ENCODE peak calls at places on chromosomes 1 and 21, in ten cellular contexts. L is adrenal gland, Z is HepG2, M is IMR-90, I is A549, W is thyroid gland, S is transverse colon, Q is heart left ventricle, T is ovary, V is HCT116. J is an unnamed sample. For H3K9me3, the result is how much of the 10 kb centered on the place peaks cover.

GRCh38 chr21:46117586-46118304 is 19.8 kb downstream of the COL6A2 start:
- DNase-seq in L (no peak), Z (no peak), M (no peak), I (no peak), W (peak), S (peak), Q (peak), T (peak), V (no peak), J (peak)

GRCh38 chr1:41860771-41861170 is 58.0 kb downstream of the HIVEP3 start:
- DNase-seq in L (no peak), Z (no peak), M (no peak), I (no peak), W (no peak), S (no peak), Q (no peak), T (no peak), V (no peak), J (no peak)

GRCh38 chr1:117686907-117687306 is 81.1 kb downstream of the TENT5C start:
- DNase-seq in L (peak), Z (peak), M (peak), I (no peak), W (no peak), S (no peak), Q (no peak), T (peak), V (no peak), J (no peak)

GRCh38 chr21:24290151-24290833 is 1317.0 kb downstream of the MRPL39 start:
- DNase-seq in L (no peak), Z (no peak), M (no peak), I (no peak), W (no peak), S (no peak), Q (no peak), T (no peak), V (no peak), J (no peak)

GRCh38 chr1:185170291-185170848 is 13.4 kb downstream of the SWT1 start:
- DNase-seq in L (peak), Z (peak), M (peak), I (peak), W (no peak), S (no peak), Q (no peak), T (no peak), V (peak), J (no peak)

GRCh38 chr1:62117416-62117815 is 77.2 kb upstream of the L1TD1 start:
- DNase-seq in L (no peak), Z (no peak), M (no peak), I (no peak), W (no peak), S (no peak), Q (no peak), T (no peak), V (no peak), J (no peak)

GRCh38 chr1:98360864-98361263 is 300.7 kb upstream of the SNX7 start:
- DNase-seq in L (no peak), Z (no peak), M (no peak), I (no peak), W (no peak), S (no peak), Q (no peak), T (no peak), V (no peak), J (no peak)

GRCh38 chr1:47522890-47523811 is 85.3 kb downstream of the FOXD2 start:
- DNase-seq in L (no peak), Z (no peak), M (no peak), I (no peak), W (no peak), S (no peak), Q (no peak), T (no peak), V (no peak), J (no peak)

DNA sequence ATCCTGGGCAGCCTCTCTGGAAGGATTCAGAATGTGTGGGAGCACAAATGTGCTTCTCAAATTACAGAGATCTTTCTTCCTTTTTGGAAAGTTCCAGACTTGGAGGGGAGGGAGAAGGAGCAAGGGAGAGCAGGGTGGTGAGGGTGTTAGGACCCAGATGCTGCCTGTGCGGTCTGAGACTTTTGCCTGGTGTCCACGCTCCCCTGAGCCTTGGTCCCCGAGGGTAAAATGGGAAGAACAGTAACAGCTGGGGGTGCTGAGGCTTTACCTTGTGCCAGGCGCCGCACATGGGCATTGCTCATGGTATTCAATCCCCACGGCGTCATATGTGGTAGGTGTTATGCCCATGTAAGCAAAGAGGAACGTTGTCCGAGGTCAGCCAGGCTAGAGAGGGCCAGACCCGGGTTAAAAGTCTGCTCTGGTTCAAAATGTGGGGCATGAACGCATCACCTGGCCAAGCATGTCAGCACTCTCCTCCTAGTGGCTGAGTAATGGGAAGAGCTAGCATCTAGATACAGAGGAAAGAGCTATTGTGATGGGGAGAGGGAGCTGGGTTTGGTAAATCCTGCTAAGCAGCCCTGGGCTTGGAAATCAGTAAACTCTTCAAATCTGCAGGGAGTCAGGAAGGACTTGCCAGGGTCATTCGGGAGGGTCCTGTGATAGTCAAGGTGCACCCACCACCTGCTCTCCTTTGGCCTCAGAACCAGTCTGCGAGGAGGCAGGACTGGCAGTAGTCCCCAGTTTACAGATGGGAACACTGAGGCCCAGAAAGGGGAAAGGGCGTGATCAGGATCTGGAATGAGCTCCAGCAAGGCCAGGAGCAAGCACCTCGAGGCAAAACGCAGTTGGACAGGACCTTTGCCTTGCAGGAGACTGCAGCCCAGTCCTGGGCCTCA is 4.5 kb upstream of the RUNX3 start:
- DNase-seq in L (no peak), Z (no peak), M (no peak), I (no peak), W (no peak), S (no peak), Q (no peak), T (no peak), V (no peak), J (no peak)
- TF ChIP-seq POLR2A in L (no peak), Z (no peak), M (no peak), I (no peak), W (no peak), S (no peak), Q (no peak), T (no peak), V (no peak), J (no peak)

GRCh38 chr1:116667577-116668105 is at the start of gene IGSF3:
- DNase-seq in L (peak), Z (no peak), M (peak), I (peak), W (peak), S (peak), Q (peak), T (peak), V (no peak), J (peak)
- H3K27ac ChIP-seq in L (no peak), Z (no peak), M (no peak), I (peak), W (peak), S (peak), Q (peak), T (no peak), V (no peak), J (no peak)

GRCh38 chr1:21838359-21839157 is 26.5 kb downstream of the LDLRAD2 start:
- DNase-seq in L (no peak), Z (no peak), M (no peak), I (no peak), W (no peak), S (no peak), Q (no peak), T (no peak), V (no peak), J (no peak)
- H3K9me3 ChIP-seq in L (under half), Z (under half), M (under half), I (under half), W (under half), S (under half), Q (under half), T (under half), V (under half), J (under half)

GRCh38 chr1:181149326-181150000 is 61.0 kb downstream of the IER5 start:
- DNase-seq in L (no peak), Z (no peak), M (no peak), I (no peak), W (no peak), S (peak), Q (no peak), T (no peak), V (no peak), J (no peak)
- TF ChIP-seq POLR2A in L (no peak), Z (no peak), M (no peak), I (no peak), W (no peak), S (no peak), Q (no peak), T (no peak), V (no peak), J (no peak)

DNA sequence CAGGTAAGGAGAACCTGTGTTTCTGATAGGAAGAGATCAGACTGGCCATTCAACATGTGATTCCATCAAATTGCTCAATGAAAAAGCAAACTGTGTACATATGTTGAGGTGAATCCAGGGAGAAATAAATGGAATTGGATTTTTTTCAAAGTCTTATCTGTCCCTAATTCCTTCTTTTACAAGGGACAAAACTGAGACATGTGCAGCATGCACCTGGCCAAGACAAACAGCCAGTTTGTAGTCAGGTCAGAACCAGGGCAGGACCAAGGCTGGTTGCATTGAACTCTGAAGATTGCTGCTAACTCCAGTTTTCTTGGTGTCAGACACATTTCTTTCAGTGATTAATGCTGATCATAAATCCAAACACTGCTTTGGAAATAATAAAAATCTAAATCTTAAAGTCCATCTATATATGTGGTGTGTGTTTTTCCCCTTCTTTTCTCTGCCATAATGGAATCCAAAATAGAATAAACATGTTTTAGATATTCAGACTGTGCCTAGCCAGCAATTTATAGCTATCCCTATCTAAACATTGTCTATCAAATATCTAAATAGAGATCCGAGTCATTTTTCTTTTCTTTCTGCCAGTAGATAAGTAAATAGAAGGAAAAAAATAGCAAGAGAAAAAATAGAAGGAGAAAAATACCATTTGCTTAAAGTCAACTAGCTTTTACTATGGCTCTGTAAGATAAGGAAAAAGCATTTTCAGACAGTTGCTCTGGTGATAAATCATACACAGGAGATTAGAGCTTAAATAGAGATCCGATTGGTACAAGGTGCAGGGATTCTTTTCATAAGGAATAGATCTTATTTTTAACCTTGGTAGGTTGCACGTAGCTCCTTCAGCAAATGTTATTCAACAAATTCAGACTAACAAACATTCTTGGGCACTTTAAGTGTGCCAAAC is 69.8 kb upstream of the CCDC190 start:
- DNase-seq in L (no peak), Z (no peak), M (no peak), I (no peak), W (no peak), S (no peak), Q (no peak), T (no peak), V (no peak), J (no peak)
- H3K27ac ChIP-seq in L (no peak), Z (no peak), M (no peak), I (no peak), W (no peak), S (no peak), Q (no peak), T (no peak), V (no peak), J (no peak)

GRCh38 chr1:3002349-3003038 is 18.8 kb upstream of the ACTRT2 start:
- DNase-seq in L (no peak), Z (no peak), M (no peak), I (no peak), W (no peak), S (no peak), Q (peak), T (no peak), V (no peak), J (peak)
- H3K9me3 ChIP-seq in L (under half), Z (under half), M (half or more), I (under half), W (under half), S (under half), Q (under half), T (under half), V (under half), J (under half)

DNA sequence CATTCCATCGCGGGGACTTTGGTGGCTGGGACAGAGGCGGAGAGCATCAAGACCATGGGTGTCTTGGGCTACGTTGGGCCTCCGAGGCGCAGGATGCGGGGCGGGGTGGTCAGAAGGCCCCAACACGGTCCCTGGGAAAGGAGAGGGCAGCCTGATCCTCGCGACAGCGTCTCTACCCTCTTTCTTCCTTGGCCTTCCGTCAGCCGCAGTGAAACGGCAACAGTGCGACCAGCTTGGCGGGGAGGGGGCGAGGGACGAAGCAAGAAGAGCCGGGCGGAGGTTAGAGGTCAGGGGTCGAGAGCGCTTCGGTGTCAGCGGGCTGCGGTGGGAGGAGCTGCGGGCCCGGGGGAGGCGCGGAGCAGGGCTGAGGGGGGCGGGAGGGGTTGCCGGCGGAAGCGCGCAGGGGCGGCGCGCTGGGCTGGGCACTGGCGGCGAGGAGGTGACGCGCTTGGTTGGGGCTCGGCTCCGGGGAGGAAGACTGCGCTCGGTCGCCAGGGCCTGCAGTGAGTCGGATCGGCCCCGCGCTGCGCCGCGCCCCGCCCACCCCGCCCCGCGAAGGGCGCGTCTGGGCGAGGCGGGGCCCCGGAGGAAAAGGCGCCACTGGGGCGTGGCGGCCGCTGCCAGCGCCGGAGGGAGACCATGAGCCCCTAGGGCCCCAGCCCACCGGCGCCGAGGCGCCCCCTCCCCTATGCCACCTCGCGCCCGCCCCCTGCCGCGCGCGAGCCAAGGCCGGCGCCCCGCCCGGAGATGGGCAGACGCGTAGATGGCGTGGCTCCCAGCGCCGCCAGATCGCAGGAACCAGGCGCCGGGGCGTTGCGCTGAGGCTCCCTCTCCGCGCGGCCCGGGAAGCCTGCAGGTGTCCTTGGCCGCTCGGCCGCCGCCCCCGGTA is at the start of gene KCNC4:
- DNase-seq in L (peak), Z (peak), M (peak), I (peak), W (peak), S (peak), Q (peak), T (peak), V (peak), J (peak)
- TF ChIP-seq POLR2A in L (peak), Z (no peak), M (no peak), I (no peak), W (no peak), S (peak), Q (no peak), T (peak), V (no peak), J (no peak)

DNA sequence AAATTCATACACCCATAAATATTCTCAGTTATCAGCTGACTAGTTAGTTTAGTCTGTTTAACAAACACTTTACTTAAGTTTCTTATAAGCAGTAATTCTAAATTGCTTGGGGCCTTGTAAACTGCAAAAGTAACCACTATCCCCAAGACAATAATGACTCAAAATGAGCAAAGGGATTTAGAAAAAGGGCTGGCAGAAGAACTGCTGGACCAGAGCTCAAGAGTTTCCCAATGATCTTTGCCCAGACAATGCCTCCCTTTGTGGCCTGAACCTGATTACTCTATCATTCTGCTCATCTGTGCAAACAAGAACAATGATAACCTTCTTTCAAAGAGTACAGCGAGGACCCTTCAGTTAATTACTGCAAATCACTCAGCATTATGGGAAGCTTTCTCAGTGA is 123.5 kb downstream of the TIAM1 start:
- DNase-seq in L (no peak), Z (peak), M (peak), I (no peak), W (no peak), S (no peak), Q (no peak), T (no peak), V (no peak), J (no peak)
- H3K27ac ChIP-seq in L (no peak), Z (no peak), M (no peak), I (no peak), W (no peak), S (no peak), Q (no peak), T (no peak), V (no peak), J (no peak)